ENCODE peak calls at places on chromosomes 5 and 9, in six cellular contexts. I is A549, V is GM12878, L is endothelial cell of umbilical vein, O is K562, E is HepG2. K is an unnamed sample.

GRCh38 chr5:4413996-4414395 is 726.1 kb upstream of the ADAMTS16 start:
- DNase-seq in I (no peak), V (no peak), L (no peak), O (no peak), E (no peak), K (no peak)

GRCh38 chr5:16727937-16728336 is 111.1 kb upstream of the RETREG1 start:
- DNase-seq in I (no peak), V (no peak), L (peak; percentile 78), O (no peak), E (no peak), K (peak; percentile 45)

GRCh38 chr5:100553209-100553608 is 18.0 kb downstream of the FAM174A start:
- DNase-seq in I (no peak), V (no peak), L (no peak), O (no peak), E (no peak), K (no peak)

GRCh38 chr5:150778517-150779396 is at the start of gene SMIM3:
- DNase-seq in I (peak; percentile 55), V (no peak), L (peak; percentile 58), O (peak; percentile 79), E (peak; percentile 47), K (peak; percentile 80)

GRCh38 chr5:56763711-56764466 is 51.5 kb upstream of the MAP3K1 start:
- DNase-seq in I (no peak), V (no peak), L (no peak), O (peak; percentile 32), E (peak; percentile 26), K (peak; percentile 99)

GRCh38 chr9:17744786-17745185 is 165.9 kb downstream of the SH3GL2 start:
- DNase-seq in I (no peak), V (no peak), L (peak; percentile 3), O (no peak), E (no peak), K (peak; percentile 40)

GRCh38 chr5:158117467-158118165 is 258.7 kb upstream of the CLINT1 start:
- DNase-seq in I (no peak), V (no peak), L (no peak), O (no peak), E (no peak), K (no peak)

GRCh38 chr5:90933298-90933697 is 374.7 kb downstream of the ADGRV1 start:
- DNase-seq in I (no peak), V (no peak), L (no peak), O (no peak), E (no peak), K (no peak)

GRCh38 chr9:113911850-113912249 is 35.7 kb downstream of the ZNF618 start:
- DNase-seq in I (no peak), V (no peak), L (no peak), O (no peak), E (no peak), K (no peak)

GRCh38 chr5:20305463-20305862 is 317.5 kb upstream of the CDH18 start:
- DNase-seq in I (no peak), V (no peak), L (no peak), O (no peak), E (no peak), K (no peak)

GRCh38 chr5:75509956-75510355 is 1.5 kb downstream of the CERT1 start:
- DNase-seq in I (peak; percentile 33), V (no peak), L (peak; percentile 60), O (peak; percentile 33), E (peak; percentile 12), K (peak; percentile 47)

GRCh38 chr9:69499401-69499800 is 172.8 kb downstream of the APBA1 start:
- DNase-seq in I (no peak), V (no peak), L (no peak), O (no peak), E (no peak), K (no peak)

GRCh38 chr9:122087406-122088200 is 5.5 kb downstream of the TTLL11 start:
- DNase-seq in I (no peak), V (no peak), L (no peak), O (no peak), E (no peak), K (no peak)

GRCh38 chr9:36772449-36773370 is 200.0 kb downstream of the MELK start:
- DNase-seq in I (no peak), V (no peak), L (peak; percentile 1), O (no peak), E (no peak), K (peak; percentile 32)

GRCh38 chr5:10649518-10650410 is 85.9 kb downstream of the ANKRD33B start:
- DNase-seq in I (no peak), V (no peak), L (no peak), O (no peak), E (no peak), K (no peak)

GRCh38 chr9:77063645-77064285 is 44.3 kb downstream of the FOXB2 start:
- DNase-seq in I (peak; percentile 74), V (no peak), L (no peak), O (no peak), E (no peak), K (peak; percentile 48)

GRCh38 chr5:77645158-77645994 is 6.9 kb upstream of the OTP start:
- DNase-seq in I (peak; percentile 34), V (no peak), L (no peak), O (peak; percentile 90), E (peak; percentile 13), K (peak; percentile 68)

GRCh38 chr9:72596451-72597180 is 75.2 kb downstream of the TMC1 start:
- DNase-seq in I (no peak), V (no peak), L (no peak), O (no peak), E (no peak), K (peak; percentile 42)

GRCh38 chr9:72597181-72597517 is 75.7 kb downstream of the TMC1 start:
- DNase-seq in I (no peak), V (no peak), L (no peak), O (no peak), E (no peak), K (peak; percentile 34)

GRCh38 chr9:72588336-72588735 is 66.9 kb downstream of the TMC1 start:
- DNase-seq in I (no peak), V (no peak), L (no peak), O (no peak), E (no peak), K (no peak)

GRCh38 chr9:72589684-72590555 is 68.5 kb downstream of the TMC1 start:
- DNase-seq in I (no peak), V (no peak), L (peak; percentile 37), O (no peak), E (no peak), K (peak; percentile 54)

DNA sequence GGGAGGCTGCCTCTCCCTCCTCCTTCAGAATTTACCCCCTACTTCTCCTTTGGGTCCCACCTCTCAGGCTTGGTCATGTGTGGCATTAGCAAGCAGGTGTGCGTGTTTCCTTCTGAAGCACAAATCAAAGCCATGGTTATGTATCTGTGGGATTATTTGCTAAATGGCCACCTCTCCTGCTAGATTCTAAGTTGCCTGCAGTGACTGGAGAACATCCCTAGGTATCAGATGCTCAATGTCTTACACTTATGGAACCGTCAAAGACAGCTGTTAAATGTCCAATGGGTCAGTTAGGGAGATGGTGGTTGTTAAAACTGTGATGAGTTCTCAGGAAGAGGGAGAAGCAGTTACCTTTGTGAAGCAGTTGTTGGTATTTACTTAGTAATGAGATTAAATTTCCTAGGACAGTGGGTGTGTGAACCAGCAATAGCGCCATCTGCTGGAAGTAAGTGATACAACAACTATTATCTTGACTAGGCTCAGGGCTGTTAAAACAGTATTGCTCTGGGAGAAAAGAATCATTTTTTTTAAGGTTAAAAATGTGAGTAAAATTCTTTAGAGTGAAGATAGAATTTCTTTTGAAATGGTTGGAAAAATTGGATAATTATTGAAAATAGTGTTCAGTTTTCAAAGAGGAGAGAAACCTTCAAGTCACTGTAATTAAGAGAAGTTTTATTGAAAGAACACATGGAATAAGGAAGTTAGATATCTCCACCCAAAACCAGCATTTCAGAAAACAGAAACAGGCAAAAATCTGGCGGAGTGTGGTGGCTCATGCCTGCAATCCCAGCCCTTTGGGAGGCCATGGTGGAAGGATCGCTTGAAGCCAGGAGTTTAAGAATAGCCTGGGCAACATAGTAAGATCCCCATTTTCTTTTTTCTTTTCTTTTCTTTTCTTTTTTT is 71.3 kb downstream of the TMC1 start:
- DNase-seq in I (peak; percentile 78), V (peak; percentile 23), L (peak; percentile 79), O (peak; percentile 47), E (peak; percentile 30), K (peak; percentile 65)
- TF ChIP-seq MYC in I (no peak), V (no peak), L (no peak), O (no peak), E (no peak), K (no peak)

DNA sequence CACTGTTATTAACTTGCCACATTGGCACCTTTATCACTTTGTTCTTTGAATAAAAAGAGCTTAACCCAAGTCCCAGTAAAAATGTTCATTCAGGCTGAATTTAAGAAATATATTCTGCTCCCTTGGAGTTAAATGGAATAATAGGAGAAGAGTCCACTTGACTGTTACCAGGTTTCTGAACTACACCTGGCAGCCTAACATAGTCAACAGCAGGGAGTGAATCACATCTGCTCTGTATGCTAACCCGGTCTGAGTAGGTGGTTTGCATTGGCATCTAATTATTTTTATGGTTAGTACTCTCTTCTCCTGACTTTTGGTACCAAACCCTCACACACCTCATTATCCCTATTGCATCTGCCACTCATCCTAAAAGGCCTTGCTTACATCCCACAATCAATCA is 86.7 kb downstream of the STK32A start:
- DNase-seq in I (no peak), V (no peak), L (no peak), O (no peak), E (no peak), K (no peak)
- TF ChIP-seq CTCF in I (no peak), V (no peak), L (no peak), O (no peak), E (no peak), K (no peak)

GRCh38 chr5:172055421-172055820 is 49.0 kb upstream of the FBXW11 start:
- DNase-seq in I (no peak), V (no peak), L (no peak), O (no peak), E (no peak), K (no peak)

GRCh38 chr5:172064358-172064757 is 57.9 kb upstream of the FBXW11 start:
- DNase-seq in I (no peak), V (no peak), L (no peak), O (no peak), E (no peak), K (no peak)

GRCh38 chr5:172055996-172056395 is 49.6 kb upstream of the FBXW11 start:
- DNase-seq in I (no peak), V (no peak), L (no peak), O (no peak), E (no peak), K (no peak)

GRCh38 chr5:172058088-172058487 is 51.6 kb upstream of the FBXW11 start:
- DNase-seq in I (no peak), V (no peak), L (no peak), O (no peak), E (no peak), K (no peak)

GRCh38 chr5:172059661-172060100 is 53.2 kb upstream of the FBXW11 start:
- DNase-seq in I (no peak), V (no peak), L (peak; percentile 35), O (peak; percentile 51), E (peak; percentile 19), K (peak; percentile 37)
- TF ChIP-seq MYC in I (no peak), V (no peak), L (no peak), O (no peak), E (no peak), K (no peak)

DNA sequence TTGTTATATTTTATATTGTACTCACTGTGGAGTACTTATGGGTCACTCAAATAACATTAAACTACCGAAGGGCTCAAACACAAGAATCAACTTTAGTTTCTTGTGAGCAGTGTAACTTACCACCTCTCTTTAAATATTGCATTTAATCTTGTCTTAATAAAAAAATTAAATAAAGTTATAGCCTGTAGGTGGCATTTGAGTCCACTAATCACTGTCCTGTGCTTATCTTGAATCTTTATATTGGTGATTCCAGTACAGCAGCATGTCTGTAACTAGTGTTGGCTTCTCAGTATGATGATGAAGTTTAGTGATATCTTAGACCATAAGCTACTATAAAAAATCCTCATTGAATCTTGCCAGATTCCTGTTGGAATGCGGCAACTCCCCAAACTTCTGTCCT is 313.8 kb downstream of the FAM170A start:
- DNase-seq in I (no peak), V (no peak), L (peak; percentile 11), O (no peak), E (no peak), K (peak; percentile 2)
- TF ChIP-seq CTCF in I (peak; percentile 14), V (peak; percentile 14), L (no peak), O (no peak), E (no peak), K (no peak)